ENCODE peak calls at places on chromosomes 5 and 9, in nine cellular contexts. One of them, this sample, is unnamed.

GRCh38 chr5:1643651-1644392 is 120.1 kb upstream of the LPCAT1 start:
- DNase-seq in astrocyte of the spinal cord: no peak
- DNase-seq in fibroblast of mammary gland: peak
- DNase-seq in esophagus squamous epithelium: no peak
- DNase-seq in A549: peak
- DNase-seq in AG10803: no peak
- DNase-seq in choroid plexus epithelial cell: no peak
- DNase-seq in PC-9: no peak
- DNase-seq in pancreas: no peak
- DNase-seq in this sample: no peak

GRCh38 chr5:129398279-129398678 is 61.8 kb upstream of the ADAMTS19 start:
- DNase-seq in astrocyte of the spinal cord: no peak
- DNase-seq in fibroblast of mammary gland: no peak
- DNase-seq in esophagus squamous epithelium: no peak
- DNase-seq in A549: no peak
- DNase-seq in AG10803: no peak
- DNase-seq in choroid plexus epithelial cell: no peak
- DNase-seq in PC-9: no peak
- DNase-seq in pancreas: no peak
- DNase-seq in this sample: no peak

GRCh38 chr9:88187631-88188030 is 49.4 kb upstream of the SPATA31C2 start:
- DNase-seq in astrocyte of the spinal cord: no peak
- DNase-seq in fibroblast of mammary gland: peak
- DNase-seq in esophagus squamous epithelium: no peak
- DNase-seq in A549: no peak
- DNase-seq in AG10803: peak
- DNase-seq in choroid plexus epithelial cell: peak
- DNase-seq in PC-9: no peak
- DNase-seq in pancreas: no peak
- DNase-seq in this sample: no peak

GRCh38 chr5:73674669-73675004 is 48.6 kb downstream of the ARHGEF28 start:
- DNase-seq in astrocyte of the spinal cord: no peak
- DNase-seq in fibroblast of mammary gland: peak
- DNase-seq in esophagus squamous epithelium: no peak
- DNase-seq in A549: no peak
- DNase-seq in AG10803: no peak
- DNase-seq in choroid plexus epithelial cell: peak
- DNase-seq in PC-9: no peak
- DNase-seq in pancreas: no peak
- DNase-seq in this sample: no peak

GRCh38 chr5:167870055-167870454 is 421.4 kb upstream of the WWC1 start:
- DNase-seq in astrocyte of the spinal cord: no peak
- DNase-seq in fibroblast of mammary gland: peak
- DNase-seq in esophagus squamous epithelium: no peak
- DNase-seq in A549: no peak
- DNase-seq in AG10803: peak
- DNase-seq in choroid plexus epithelial cell: no peak
- DNase-seq in PC-9: no peak
- DNase-seq in pancreas: no peak
- DNase-seq in this sample: no peak

GRCh38 chr5:26245327-26245726 is 793.1 kb downstream of the CDH9 start:
- DNase-seq in astrocyte of the spinal cord: no peak
- DNase-seq in fibroblast of mammary gland: no peak
- DNase-seq in esophagus squamous epithelium: no peak
- DNase-seq in A549: no peak
- DNase-seq in AG10803: no peak
- DNase-seq in choroid plexus epithelial cell: no peak
- DNase-seq in PC-9: no peak
- DNase-seq in pancreas: no peak
- DNase-seq in this sample: no peak

GRCh38 chr5:55923177-55923872 is 71.4 kb downstream of the IL6ST start:
- DNase-seq in astrocyte of the spinal cord: no peak
- DNase-seq in fibroblast of mammary gland: no peak
- DNase-seq in esophagus squamous epithelium: no peak
- DNase-seq in A549: no peak
- DNase-seq in AG10803: no peak
- DNase-seq in choroid plexus epithelial cell: no peak
- DNase-seq in PC-9: peak
- DNase-seq in pancreas: no peak
- DNase-seq in this sample: no peak

GRCh38 chr5:170572453-170572852 is 68.6 kb downstream of the KCNIP1 start:
- DNase-seq in astrocyte of the spinal cord: no peak
- DNase-seq in fibroblast of mammary gland: peak
- DNase-seq in esophagus squamous epithelium: no peak
- DNase-seq in A549: no peak
- DNase-seq in AG10803: peak
- DNase-seq in choroid plexus epithelial cell: no peak
- DNase-seq in PC-9: no peak
- DNase-seq in pancreas: peak
- DNase-seq in this sample: peak

GRCh38 chr9:928363-929042 is 48.0 kb upstream of the DMRT3 start:
- DNase-seq in astrocyte of the spinal cord: no peak
- DNase-seq in fibroblast of mammary gland: no peak
- DNase-seq in esophagus squamous epithelium: no peak
- DNase-seq in A549: peak
- DNase-seq in AG10803: no peak
- DNase-seq in choroid plexus epithelial cell: no peak
- DNase-seq in PC-9: no peak
- DNase-seq in pancreas: peak
- DNase-seq in this sample: peak

GRCh38 chr5:93407470-93407869 is 173.5 kb downstream of the NR2F1-AS1 start:
- DNase-seq in astrocyte of the spinal cord: no peak
- DNase-seq in fibroblast of mammary gland: no peak
- DNase-seq in esophagus squamous epithelium: no peak
- DNase-seq in A549: no peak
- DNase-seq in AG10803: no peak
- DNase-seq in choroid plexus epithelial cell: no peak
- DNase-seq in PC-9: no peak
- DNase-seq in pancreas: no peak
- DNase-seq in this sample: no peak

GRCh38 chr9:87567566-87567965 is 69.9 kb downstream of the DAPK1 start:
- DNase-seq in astrocyte of the spinal cord: peak
- DNase-seq in fibroblast of mammary gland: peak
- DNase-seq in esophagus squamous epithelium: no peak
- DNase-seq in A549: no peak
- DNase-seq in AG10803: no peak
- DNase-seq in choroid plexus epithelial cell: no peak
- DNase-seq in PC-9: peak
- DNase-seq in pancreas: no peak
- DNase-seq in this sample: no peak

GRCh38 chr5:132747693-132748440 is 641 bp downstream of the CCNI2 start:
- DNase-seq in astrocyte of the spinal cord: no peak
- DNase-seq in fibroblast of mammary gland: no peak
- DNase-seq in esophagus squamous epithelium: no peak
- DNase-seq in A549: no peak
- DNase-seq in AG10803: no peak
- DNase-seq in choroid plexus epithelial cell: no peak
- DNase-seq in PC-9: no peak
- DNase-seq in pancreas: peak
- DNase-seq in this sample: no peak

GRCh38 chr5:148730272-148730954 is 76.1 kb upstream of the HTR4 start:
- DNase-seq in astrocyte of the spinal cord: peak
- DNase-seq in fibroblast of mammary gland: peak
- DNase-seq in esophagus squamous epithelium: no peak
- DNase-seq in A549: no peak
- DNase-seq in AG10803: peak
- DNase-seq in choroid plexus epithelial cell: peak
- DNase-seq in PC-9: no peak
- DNase-seq in pancreas: no peak
- DNase-seq in this sample: no peak

GRCh38 chr5:85293139-85293785 is 908.6 kb upstream of the EDIL3 start:
- DNase-seq in astrocyte of the spinal cord: no peak
- DNase-seq in fibroblast of mammary gland: peak
- DNase-seq in esophagus squamous epithelium: no peak
- DNase-seq in A549: no peak
- DNase-seq in AG10803: no peak
- DNase-seq in choroid plexus epithelial cell: no peak
- DNase-seq in PC-9: no peak
- DNase-seq in pancreas: peak
- DNase-seq in this sample: no peak

GRCh38 chr5:53426517-53426839 is 54.0 kb upstream of the FST start:
- DNase-seq in astrocyte of the spinal cord: no peak
- DNase-seq in fibroblast of mammary gland: no peak
- DNase-seq in esophagus squamous epithelium: no peak
- DNase-seq in A549: no peak
- DNase-seq in AG10803: no peak
- DNase-seq in choroid plexus epithelial cell: no peak
- DNase-seq in PC-9: no peak
- DNase-seq in pancreas: no peak
- DNase-seq in this sample: no peak

GRCh38 chr5:117013280-117013877 is 438.8 kb upstream of the SEMA6A start:
- DNase-seq in astrocyte of the spinal cord: no peak
- DNase-seq in fibroblast of mammary gland: no peak
- DNase-seq in esophagus squamous epithelium: no peak
- DNase-seq in A549: no peak
- DNase-seq in AG10803: no peak
- DNase-seq in choroid plexus epithelial cell: no peak
- DNase-seq in PC-9: no peak
- DNase-seq in pancreas: no peak
- DNase-seq in this sample: no peak

GRCh38 chr9:87406545-87407166 is 91.0 kb upstream of the DAPK1 start:
- DNase-seq in astrocyte of the spinal cord: no peak
- DNase-seq in fibroblast of mammary gland: no peak
- DNase-seq in esophagus squamous epithelium: no peak
- DNase-seq in A549: no peak
- DNase-seq in AG10803: no peak
- DNase-seq in choroid plexus epithelial cell: no peak
- DNase-seq in PC-9: peak
- DNase-seq in pancreas: no peak
- DNase-seq in this sample: no peak

GRCh38 chr5:95925939-95926338 is 35.7 kb downstream of the ELL2 start:
- DNase-seq in astrocyte of the spinal cord: no peak
- DNase-seq in fibroblast of mammary gland: no peak
- DNase-seq in esophagus squamous epithelium: no peak
- DNase-seq in A549: no peak
- DNase-seq in AG10803: no peak
- DNase-seq in choroid plexus epithelial cell: no peak
- DNase-seq in PC-9: no peak
- DNase-seq in pancreas: no peak
- DNase-seq in this sample: no peak

GRCh38 chr5:52895572-52896296 is 93.4 kb upstream of the ITGA2 start:
- DNase-seq in astrocyte of the spinal cord: no peak
- DNase-seq in fibroblast of mammary gland: peak
- DNase-seq in esophagus squamous epithelium: no peak
- DNase-seq in A549: no peak
- DNase-seq in AG10803: peak
- DNase-seq in choroid plexus epithelial cell: no peak
- DNase-seq in PC-9: no peak
- DNase-seq in pancreas: no peak
- DNase-seq in this sample: no peak

DNA sequence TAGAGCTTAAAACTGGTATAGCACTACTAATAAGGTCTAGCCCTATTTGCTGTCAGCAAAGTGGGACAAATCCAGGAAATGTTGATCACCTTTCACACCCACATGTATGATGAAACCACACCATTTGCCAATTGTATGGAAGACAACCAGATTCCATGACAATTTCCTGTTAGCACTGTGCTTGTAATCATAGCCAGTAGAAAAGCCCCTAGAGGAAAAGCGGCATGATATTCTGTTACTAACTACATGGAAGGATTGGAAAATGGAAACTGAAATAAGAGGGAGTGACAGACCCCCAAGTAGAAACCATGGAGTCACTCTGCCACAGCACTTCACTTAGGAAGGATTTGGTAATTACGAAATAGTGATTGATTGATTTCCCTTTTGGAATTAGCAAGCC is 923 bp downstream of the SPATA6L start:
- DNase-seq in astrocyte of the spinal cord: no peak
- DNase-seq in fibroblast of mammary gland: peak
- DNase-seq in esophagus squamous epithelium: no peak
- DNase-seq in A549: no peak
- DNase-seq in AG10803: peak
- DNase-seq in choroid plexus epithelial cell: peak
- DNase-seq in PC-9: no peak
- DNase-seq in pancreas: no peak
- DNase-seq in this sample: no peak
- H3K4me3 ChIP-seq in astrocyte of the spinal cord: no peak
- H3K4me3 ChIP-seq in fibroblast of mammary gland: no peak
- H3K4me3 ChIP-seq in esophagus squamous epithelium: peak
- H3K4me3 ChIP-seq in A549: peak
- H3K4me3 ChIP-seq in AG10803: no peak
- H3K4me3 ChIP-seq in choroid plexus epithelial cell: no peak
- H3K4me3 ChIP-seq in PC-9: peak
- H3K4me3 ChIP-seq in pancreas: peak
- H3K4me3 ChIP-seq in this sample: peak

GRCh38 chr5:78359831-78360673 is at the start of gene SCAMP1:
- DNase-seq in astrocyte of the spinal cord: peak
- DNase-seq in fibroblast of mammary gland: peak
- DNase-seq in esophagus squamous epithelium: peak
- DNase-seq in A549: peak
- DNase-seq in AG10803: peak
- DNase-seq in choroid plexus epithelial cell: peak
- DNase-seq in PC-9: peak
- DNase-seq in pancreas: peak
- DNase-seq in this sample: peak
- TF ChIP-seq CTCF in astrocyte of the spinal cord: peak
- TF ChIP-seq CTCF in fibroblast of mammary gland: no peak
- TF ChIP-seq CTCF in esophagus squamous epithelium: peak
- TF ChIP-seq CTCF in A549: no peak
- TF ChIP-seq CTCF in AG10803: no peak
- TF ChIP-seq CTCF in choroid plexus epithelial cell: no peak
- TF ChIP-seq CTCF in PC-9: peak
- TF ChIP-seq CTCF in pancreas: no peak
- TF ChIP-seq CTCF in this sample: no peak

GRCh38 chr5:176628406-176629228 is 1.7 kb downstream of the SNCB start:
- DNase-seq in astrocyte of the spinal cord: no peak
- DNase-seq in fibroblast of mammary gland: no peak
- DNase-seq in esophagus squamous epithelium: no peak
- DNase-seq in A549: no peak
- DNase-seq in AG10803: no peak
- DNase-seq in choroid plexus epithelial cell: no peak
- DNase-seq in PC-9: no peak
- DNase-seq in pancreas: no peak
- DNase-seq in this sample: no peak
- H3K4me3 ChIP-seq in astrocyte of the spinal cord: no peak
- H3K4me3 ChIP-seq in fibroblast of mammary gland: no peak
- H3K4me3 ChIP-seq in esophagus squamous epithelium: no peak
- H3K4me3 ChIP-seq in A549: no peak
- H3K4me3 ChIP-seq in AG10803: no peak
- H3K4me3 ChIP-seq in choroid plexus epithelial cell: no peak
- H3K4me3 ChIP-seq in PC-9: no peak
- H3K4me3 ChIP-seq in pancreas: no peak
- H3K4me3 ChIP-seq in this sample: no peak

DNA sequence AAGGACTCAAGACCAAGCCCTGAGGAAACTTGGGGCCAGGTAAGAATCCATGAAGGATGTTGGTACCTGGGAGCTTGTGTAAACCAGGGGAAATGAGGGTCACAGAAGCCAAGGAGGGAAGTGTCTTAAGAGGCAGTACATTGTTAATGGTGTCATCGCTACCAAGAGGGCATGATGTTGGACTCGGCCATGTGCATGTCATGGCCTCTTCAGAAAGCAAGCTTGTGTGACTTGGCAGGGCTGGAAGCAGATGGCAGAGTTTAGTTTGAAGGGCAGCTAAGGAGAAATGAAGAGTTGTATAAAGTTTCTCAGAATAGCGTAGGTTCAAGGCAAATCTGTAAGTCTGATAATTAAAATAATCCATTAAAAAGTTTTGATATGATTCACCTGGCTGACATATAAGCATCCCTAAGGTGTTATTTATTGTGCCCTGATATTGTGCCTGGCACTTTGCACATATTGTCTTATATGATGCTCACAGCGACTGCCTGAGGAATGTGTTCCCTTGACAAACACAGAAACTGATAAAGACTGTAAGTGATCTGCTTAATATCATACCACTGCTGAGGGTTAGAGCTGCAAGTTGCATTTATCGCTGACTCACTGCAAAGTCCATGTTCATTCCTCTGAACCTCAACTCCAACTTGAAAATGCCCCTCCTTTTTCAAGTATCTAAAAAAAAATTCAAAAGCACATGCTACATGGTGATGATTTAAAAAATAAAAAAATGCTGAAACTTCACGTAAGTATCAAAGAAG is 81.3 kb upstream of the PTPN3 start:
- DNase-seq in astrocyte of the spinal cord: no peak
- DNase-seq in fibroblast of mammary gland: no peak
- DNase-seq in esophagus squamous epithelium: no peak
- DNase-seq in A549: no peak
- DNase-seq in AG10803: no peak
- DNase-seq in choroid plexus epithelial cell: peak
- DNase-seq in PC-9: no peak
- DNase-seq in pancreas: no peak
- DNase-seq in this sample: no peak
- TF ChIP-seq CTCF in astrocyte of the spinal cord: no peak
- TF ChIP-seq CTCF in fibroblast of mammary gland: no peak
- TF ChIP-seq CTCF in esophagus squamous epithelium: no peak
- TF ChIP-seq CTCF in A549: no peak
- TF ChIP-seq CTCF in AG10803: no peak
- TF ChIP-seq CTCF in choroid plexus epithelial cell: no peak
- TF ChIP-seq CTCF in PC-9: no peak
- TF ChIP-seq CTCF in pancreas: no peak
- TF ChIP-seq CTCF in this sample: no peak

This sample was measured in kidney epithelial cell.